ENCODE peak calls at places on chromosomes 3 and 15, in seven cellular contexts. E is HepG2, N is dorsolateral prefrontal cortex, L is GM12864, B is LoVo, M is AG08395, H is hippocampal formation. V is an unnamed sample.

GRCh38 chr3:49027634-49028033 is 1.6 kb downstream of the IMPDH2 start:
- DNase-seq in B (no peak), L (no peak), H (no peak), N (no peak), M (no peak), E (no peak), V (no peak)

GRCh38 chr3:31957106-31957505 is 24.0 kb downstream of the OSBPL10 start:
- DNase-seq in B (no peak), H (no peak), E (no peak), L (no peak), M (no peak), N (no peak), V (no peak)

GRCh38 chr15:61036121-61036520 is 193.0 kb downstream of the RORA start:
- DNase-seq in L (no peak), N (no peak), M (no peak), H (no peak), E (no peak), B (no peak), V (no peak)

GRCh38 chr15:60656491-60657284 is 177.7 kb upstream of the ICE2 start:
- DNase-seq in H (no peak), L (no peak), M (peak; percentile 7), N (no peak), B (no peak), E (no peak), V (no peak)

GRCh38 chr3:13569641-13570390 is 20.9 kb downstream of the FBLN2 start:
- DNase-seq in L (no peak), B (no peak), H (no peak), E (no peak), N (no peak), M (peak; percentile 77), V (no peak)

GRCh38 chr15:62549345-62549970 is 384.4 kb upstream of the C2CD4B start:
- DNase-seq in E (peak; percentile 40), N (no peak), M (no peak), H (no peak), B (peak; percentile 45), L (peak; percentile 7), V (no peak)

GRCh38 chr15:88077249-88077810 is 179.2 kb downstream of the NTRK3 start:
- DNase-seq in E (no peak), N (no peak), B (no peak), M (peak; percentile 9), H (no peak), L (no peak), V (no peak)

GRCh38 chr3:59839283-59839682 is 789.5 kb upstream of the CFAP20DC start:
- DNase-seq in L (no peak), H (no peak), B (no peak), M (peak; percentile 45), N (no peak), E (no peak), V (no peak)